ENCODE peak calls at places on chromosomes 5 and 9, in five cellular contexts. B is SK-N-SH, R is hepatocyte, H is MM.1S, P is neural progenitor cell. T is an unnamed sample.

GRCh38 chr9:134252084-134252830 is 74.0 kb upstream of the RXRA start:
- DNase-seq in B (no peak), R (no peak), H (no peak), P (no peak), T (no peak)

GRCh38 chr5:139733698-139734491 is 61.7 kb upstream of the PSD2 start:
- DNase-seq in B (no peak), R (peak; percentile 48), H (no peak), P (peak; percentile 50), T (no peak)

GRCh38 chr9:133509179-133510083 is 15.3 kb downstream of the MYMK start:
- DNase-seq in B (peak; percentile 67), R (peak; percentile 48), H (no peak), P (peak; percentile 70), T (peak; percentile 35)

GRCh38 chr5:27010646-27011045 is 27.7 kb downstream of the CDH9 start:
- DNase-seq in B (no peak), R (no peak), H (no peak), P (no peak), T (no peak)

GRCh38 chr5:4189317-4189716 is 593.7 kb downstream of the IRX1 start:
- DNase-seq in B (no peak), R (no peak), H (no peak), P (no peak), T (no peak)

GRCh38 chr9:80649001-80649420 is 1040.3 kb downstream of the TLE1 start:
- DNase-seq in B (no peak), R (peak; percentile 56), H (no peak), P (no peak), T (peak; percentile 48)

GRCh38 chr9:126363847-126364671 is 37.4 kb downstream of the MVB12B start:
- DNase-seq in B (no peak), R (no peak), H (no peak), P (no peak), T (peak; percentile 95)

GRCh38 chr9:124354364-124355031 is 60.7 kb downstream of the PSMB7 start:
- DNase-seq in B (no peak), R (no peak), H (no peak), P (no peak), T (no peak)

GRCh38 chr9:93258419-93258817 is 74.5 kb downstream of the WNK2 start:
- DNase-seq in B (peak; percentile 7), R (no peak), H (no peak), P (no peak), T (no peak)

GRCh38 chr5:125409496-125410351 is 663.3 kb upstream of the ZNF608 start:
- DNase-seq in B (no peak), R (peak; percentile 5), H (no peak), P (peak; percentile 92), T (peak; percentile 62)

GRCh38 chr5:148826082-148826971 is at the start of gene ADRB2:
- DNase-seq in B (peak; percentile 89), R (peak; percentile 93), H (peak; percentile 96), P (peak; percentile 96), T (peak; percentile 100)

GRCh38 chr5:1288439-1289335 is 6.2 kb downstream of the TERT start:
- DNase-seq in B (no peak), R (no peak), H (no peak), P (no peak), T (no peak)

GRCh38 chr5:113378960-113379541 is 55.7 kb downstream of the TSSK1B start:
- DNase-seq in B (peak; percentile 69), R (peak; percentile 75), H (peak; percentile 70), P (peak; percentile 72), T (peak; percentile 77)

GRCh38 chr5:138752341-138752950 is 779 bp upstream of the CTNNA1 start:
- DNase-seq in B (no peak), R (peak; percentile 37), H (peak; percentile 59), P (peak; percentile 69), T (peak; percentile 37)

GRCh38 chr5:55033568-55033967 is 9.5 kb downstream of the GZMK start:
- DNase-seq in B (no peak), R (no peak), H (no peak), P (no peak), T (no peak)

GRCh38 chr5:90221947-90222346 is 187.6 kb downstream of the CETN3 start:
- DNase-seq in B (no peak), R (no peak), H (no peak), P (no peak), T (peak; percentile 96)
- TF ChIP-seq EZH2phosphoT487 in B (no peak), R (no peak), H (no peak), P (no peak), T (no peak)

GRCh38 chr9:82201186-82201585 is 212.6 kb downstream of the SPATA31D1 start:
- DNase-seq in B (no peak), R (no peak), H (no peak), P (no peak), T (no peak)

GRCh38 chr9:82191082-82191481 is 202.5 kb downstream of the SPATA31D1 start:
- DNase-seq in B (no peak), R (no peak), H (peak; percentile 33), P (no peak), T (no peak)

GRCh38 chr9:82196658-82197057 is 208.1 kb downstream of the SPATA31D1 start:
- DNase-seq in B (no peak), R (no peak), H (peak; percentile 53), P (no peak), T (no peak)
- TF ChIP-seq EZH2phosphoT487 in B (no peak), R (no peak), H (no peak), P (no peak), T (no peak)

GRCh38 chr5:58239075-58239474 is 220.8 kb downstream of the PLK2 start:
- DNase-seq in B (no peak), R (no peak), H (no peak), P (no peak), T (no peak)
- TF ChIP-seq EZH2phosphoT487 in B (no peak), R (no peak), H (no peak), P (no peak), T (no peak)

DNA sequence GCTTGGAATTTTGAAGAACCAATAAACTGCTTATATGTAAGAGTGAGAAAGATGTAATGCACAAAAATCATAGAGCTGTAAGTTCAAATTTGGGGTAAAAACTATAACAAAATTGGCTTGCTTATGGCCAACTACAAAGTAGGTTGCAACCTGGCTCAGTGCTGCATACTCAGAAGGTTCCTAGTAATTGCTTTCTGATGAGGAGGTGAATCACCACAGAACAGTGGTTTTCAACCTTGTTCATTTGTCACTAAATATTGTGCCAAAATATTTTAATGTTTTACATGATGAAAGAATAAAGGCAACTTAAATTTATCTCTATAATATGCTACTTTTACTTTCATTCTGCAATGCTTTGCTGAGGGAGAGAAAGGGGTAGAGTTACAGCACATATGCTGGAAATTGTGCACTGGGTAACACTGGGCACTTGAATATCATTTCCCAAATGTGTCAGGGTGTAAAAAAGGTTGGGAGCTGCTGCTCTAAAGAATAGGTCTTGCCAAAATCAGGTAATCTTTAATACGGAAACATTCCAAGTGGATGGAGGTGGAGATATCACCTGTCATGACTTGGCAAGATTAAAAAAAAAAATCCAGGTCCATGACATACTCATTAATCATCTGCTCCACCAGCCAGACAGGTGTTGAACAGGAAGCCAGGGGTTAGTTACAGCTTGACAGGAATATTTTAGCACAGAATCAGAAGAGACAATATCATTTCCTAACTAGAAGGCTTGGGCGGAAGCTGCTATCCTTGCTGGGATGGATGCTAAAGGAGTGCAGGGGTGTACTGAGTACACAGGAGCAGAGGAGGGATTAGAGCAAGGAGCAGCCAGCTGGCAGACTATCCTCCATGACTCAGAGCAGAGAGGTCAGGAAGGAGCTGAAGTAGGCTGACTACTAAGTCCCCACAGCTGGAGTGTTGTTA is 34.6 kb upstream of the CCL21 start:
- DNase-seq in B (no peak), R (peak; percentile 24), H (no peak), P (peak; percentile 34), T (peak; percentile 90)
- TF ChIP-seq EZH2phosphoT487 in B (no peak), R (no peak), H (no peak), P (no peak), T (no peak)